ENCODE peak calls at places on chromosome 14, in five cellular contexts. S is T-helper 9 cell, J is bronchial epithelial cell, E is AG04450, A is D341Med. K is an unnamed sample.

GRCh38 chr14:51442513-51443175 is 202.6 kb downstream of the TMX1 start:
- DNase-seq in S (no peak), J (peak), E (peak), A (no peak), K (peak)

GRCh38 chr14:100317389-100317788 is 5.8 kb upstream of the SLC25A47 start:
- DNase-seq in S (no peak), J (no peak), E (no peak), A (no peak), K (no peak)

GRCh38 chr14:62792578-62792977 is 252.7 kb downstream of the KCNH5 start:
- DNase-seq in S (no peak), J (no peak), E (no peak), A (no peak), K (no peak)

GRCh38 chr14:63134801-63135200 is 69.4 kb upstream of the RHOJ start:
- DNase-seq in S (no peak), J (peak), E (no peak), A (peak), K (no peak)

GRCh38 chr14:32417956-32418552 is 89.0 kb downstream of the AKAP6 start:
- DNase-seq in S (no peak), J (peak), E (no peak), A (no peak), K (no peak)

GRCh38 chr14:70956511-70956910 is 49.3 kb downstream of the PCNX1 start:
- DNase-seq in S (no peak), J (no peak), E (no peak), A (no peak), K (no peak)

GRCh38 chr14:77026930-77027537 is 1.5 kb downstream of the IRF2BPL start:
- DNase-seq in S (peak), J (no peak), E (no peak), A (peak), K (no peak)

GRCh38 chr14:76235628-76236027 is 83.9 kb downstream of the GPATCH2L start:
- DNase-seq in S (no peak), J (no peak), E (no peak), A (no peak), K (no peak)

GRCh38 chr14:61253064-61253753 is 27.9 kb downstream of the TMEM30B start:
- DNase-seq in S (no peak), J (no peak), E (no peak), A (no peak), K (no peak)

GRCh38 chr14:101183376-101184103 is 280.0 kb upstream of the RTL1 start:
- DNase-seq in S (no peak), J (no peak), E (no peak), A (peak), K (no peak)

K was measured in amniotic stem cell.